ENCODE peak calls at places on chromosomes 16 and 17, in four cellular contexts. B, N, L and P are unnamed samples.

GRCh38 chr16:15993946-15994665 is 44.7 kb downstream of the ABCC1 start:
- DNase-seq in B (no peak), N (no peak), L (no peak), P (no peak)

GRCh38 chr17:7586673-7587419 is 3.0 kb downstream of the SOX15 start:
- DNase-seq in B (no peak), N (no peak), L (peak), P (no peak)

GRCh38 chr16:58045096-58045495 is 19.5 kb downstream of the MMP15 start:
- DNase-seq in B (no peak), N (no peak), L (peak), P (no peak)

GRCh38 chr17:6140188-6140587 is 70.0 kb downstream of the WSCD1 start:
- DNase-seq in B (no peak), N (no peak), L (no peak), P (no peak)

GRCh38 chr16:52617591-52617990 is 70.6 kb upstream of the TOX3 start:
- DNase-seq in B (no peak), N (no peak), L (no peak), P (no peak)

GRCh38 chr17:64084086-64084939 is 45.6 kb downstream of the ERN1 start:
- DNase-seq in B (peak), N (no peak), L (peak), P (no peak)

GRCh38 chr17:21505819-21506815 is 130.0 kb downstream of the KCNJ12 start:
- DNase-seq in B (no peak), N (no peak), L (no peak), P (no peak)

GRCh38 chr16:67653131-67654068 is 6.7 kb downstream of the ACD start:
- DNase-seq in B (peak), N (no peak), L (no peak), P (no peak)

GRCh38 chr16:1108299-1109252 is 12.5 kb upstream of the C1QTNF8 start:
- DNase-seq in B (peak), N (no peak), L (no peak), P (no peak)

GRCh38 chr16:48531011-48531962 is 78.7 kb downstream of the N4BP1 start:
- DNase-seq in B (peak), N (no peak), L (peak), P (no peak)

GRCh38 chr16:88647178-88648070 is 3.4 kb downstream of the CYBA start:
- DNase-seq in B (no peak), N (no peak), L (no peak), P (no peak)

GRCh38 chr17:57370051-57370581 is 113.8 kb downstream of the MSI2 start:
- DNase-seq in B (peak), N (no peak), L (no peak), P (no peak)

GRCh38 chr16:56993204-56993603 is 3.8 kb downstream of the NLRC5 start:
- DNase-seq in B (no peak), N (no peak), L (no peak), P (no peak)